ENCODE peak calls at places on chromosome 18, in seven cellular contexts. T is uterus, K is A673, A is type B pancreatic cell, Z is lower lobe of right lung, Y is AG10803, B is HFFc6. U is an unnamed sample.

GRCh38 chr18:63979409-63979908 is 9.6 kb downstream of the SERPINB8 start:
- DNase-seq in T (peak; percentile 35), K (peak; percentile 81), A (no peak), Z (no peak), Y (peak; percentile 76), B (peak; percentile 53), U (no peak)

GRCh38 chr18:12271376-12272235 is 17.4 kb downstream of the CIDEA start:
- DNase-seq in T (peak; percentile 79), K (peak; percentile 88), A (peak; percentile 83), Z (peak; percentile 74), Y (peak; percentile 77), B (peak; percentile 75), U (peak; percentile 50)

GRCh38 chr18:13471971-13472628 is 253.5 kb downstream of the LDLRAD4 start:
- DNase-seq in T (no peak), K (no peak), A (no peak), Z (no peak), Y (no peak), B (no peak), U (no peak)

GRCh38 chr18:34223164-34223892 is 1.4 kb downstream of the NOL4 start:
- DNase-seq in T (no peak), K (peak; percentile 32), A (no peak), Z (no peak), Y (no peak), B (no peak), U (no peak)

GRCh38 chr18:44732604-44733003 is 51.9 kb downstream of the SETBP1 start:
- DNase-seq in T (no peak), K (no peak), A (no peak), Z (no peak), Y (no peak), B (no peak), U (no peak)

GRCh38 chr18:66046025-66046602 is 295.3 kb downstream of the CDH7 start:
- DNase-seq in T (no peak), K (no peak), A (no peak), Z (no peak), Y (no peak), B (no peak), U (no peak)

GRCh38 chr18:70377317-70377799 is 88.5 kb downstream of the SOCS6 start:
- DNase-seq in T (no peak), K (no peak), A (no peak), Z (no peak), Y (no peak), B (no peak), U (no peak)

GRCh38 chr18:10526211-10526949 is 553 bp downstream of the NAPG start:
- DNase-seq in T (peak; percentile 68), K (peak; percentile 61), A (no peak), Z (peak; percentile 79), Y (peak; percentile 51), B (no peak), U (peak; percentile 62)

GRCh38 chr18:61432590-61432989 is 99.4 kb downstream of the CDH20 start:
- DNase-seq in T (no peak), K (no peak), A (no peak), Z (no peak), Y (no peak), B (no peak), U (no peak)

DNA sequence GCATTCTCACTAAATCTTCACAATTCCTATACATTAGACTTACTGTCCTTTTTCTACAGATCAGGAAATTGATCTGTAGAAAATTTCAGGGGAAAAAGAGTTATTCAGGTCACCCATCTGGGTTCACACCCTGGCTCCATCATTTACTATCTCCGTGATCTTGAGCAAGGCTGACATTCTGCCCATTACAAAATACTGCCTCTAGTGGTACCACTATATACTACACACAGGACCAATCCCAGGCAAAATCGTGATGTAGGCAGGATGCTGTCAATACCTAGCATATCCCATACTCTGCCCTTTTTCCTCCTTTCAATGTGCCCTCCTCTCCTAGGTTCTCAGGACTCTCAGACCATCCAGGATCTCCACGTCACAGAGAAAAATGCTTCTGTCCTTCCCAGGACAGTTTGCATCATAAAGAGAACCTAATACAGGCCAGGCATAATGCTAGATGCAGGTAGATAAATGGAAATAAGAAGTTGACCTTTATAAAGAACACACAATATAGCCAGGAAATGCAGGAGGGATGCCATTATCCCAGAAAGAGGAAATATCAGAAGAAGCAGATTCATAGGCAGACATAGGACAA is 101.9 kb downstream of the CDH20 start:
- DNase-seq in T (no peak), K (peak; percentile 35), A (no peak), Z (no peak), Y (peak; percentile 8), B (peak; percentile 13), U (no peak)
- TF ChIP-seq CTCF in T (no peak), K (peak; percentile 65), A (peak; percentile 78), Z (peak; percentile 28), Y (peak; percentile 61), B (peak; percentile 81), U (no peak)

DNA sequence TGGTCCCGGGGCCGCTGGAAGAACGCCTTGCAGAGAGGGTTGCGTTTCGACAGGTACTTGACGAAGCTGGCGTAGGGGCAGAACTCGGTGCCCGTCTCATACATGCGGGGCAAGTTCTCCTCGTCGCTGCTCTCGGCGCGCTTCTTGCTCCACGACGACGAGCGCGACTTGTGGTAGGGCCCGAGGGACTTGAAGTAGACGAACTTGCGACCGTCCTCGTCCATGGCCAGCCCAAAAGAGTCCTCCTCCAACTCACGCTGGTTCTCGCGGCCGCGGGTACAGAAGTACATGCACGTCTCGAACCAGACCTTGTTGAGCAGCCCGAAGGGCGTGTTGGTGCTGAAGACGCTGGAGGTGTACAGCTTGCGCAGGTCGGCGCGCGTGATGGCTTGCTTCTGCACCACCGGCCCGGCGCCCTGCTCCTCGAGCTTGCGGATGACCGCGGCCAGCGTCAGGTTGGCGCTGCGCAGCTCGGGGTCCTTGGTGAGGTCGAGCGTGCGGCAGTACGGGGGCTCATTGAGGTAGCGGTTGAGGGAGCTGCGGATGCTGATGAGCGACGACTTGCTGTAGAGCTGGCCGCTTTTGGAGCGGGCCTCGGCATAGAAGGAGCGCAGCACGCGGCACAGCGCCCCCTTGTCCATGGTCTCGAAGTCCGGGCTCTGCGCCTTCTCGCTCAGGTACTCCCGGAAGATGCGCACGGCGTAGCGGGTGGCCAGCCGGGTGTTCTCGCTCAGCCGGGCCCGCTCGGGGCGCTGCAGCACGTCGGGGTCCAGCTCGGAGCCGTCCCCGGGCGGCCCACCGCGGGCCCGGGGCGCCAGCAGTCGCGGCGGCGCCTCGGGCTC is 830 bp downstream of the KCTD1 start:
- DNase-seq in T (peak; percentile 67), K (peak; percentile 78), A (peak; percentile 84), Z (peak; percentile 79), Y (peak; percentile 76), B (peak; percentile 46), U (peak; percentile 42)
- TF ChIP-seq CTCF in T (peak; percentile 5), K (peak; percentile 55), A (peak; percentile 70), Z (peak; percentile 35), Y (peak; percentile 49), B (peak; percentile 75), U (no peak)

GRCh38 chr18:9103488-9103887 is 989 bp downstream of the NDUFV2 start:
- DNase-seq in T (no peak), K (no peak), A (no peak), Z (no peak), Y (peak; percentile 47), B (peak; percentile 42), U (no peak)
- TF ChIP-seq CTCF in T (peak; percentile 34), K (peak; percentile 19), A (no peak), Z (no peak), Y (peak; percentile 45), B (no peak), U (no peak)

GRCh38 chr18:73340135-73340934 is 472.5 kb upstream of the NETO1 start:
- DNase-seq in T (no peak), K (no peak), A (no peak), Z (no peak), Y (peak; percentile 25), B (peak; percentile 46), U (no peak)
- TF ChIP-seq CTCF in T (no peak), K (no peak), A (no peak), Z (no peak), Y (no peak), B (no peak), U (no peak)

DNA sequence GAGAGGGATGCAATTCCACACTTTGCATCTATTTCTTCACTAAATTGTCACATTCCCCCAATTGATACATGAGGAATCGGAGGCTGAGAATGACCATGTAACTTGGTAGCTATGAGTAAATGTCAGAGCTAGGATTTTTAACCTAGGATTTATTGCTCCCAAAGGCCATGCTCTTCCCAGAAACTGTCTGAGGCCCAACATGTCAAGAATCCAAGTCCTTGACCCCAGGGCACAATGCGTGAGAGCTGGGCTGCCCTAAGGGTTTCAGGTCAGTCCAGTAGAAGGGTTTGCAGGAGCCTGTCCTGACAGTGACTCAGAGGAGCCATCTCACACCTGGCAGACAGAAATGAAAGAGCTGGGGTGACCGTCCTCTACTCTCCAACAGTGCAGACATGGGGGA is 30.3 kb downstream of the LRRC30 start:
- DNase-seq in T (no peak), K (no peak), A (no peak), Z (no peak), Y (no peak), B (no peak), U (no peak)
- TF ChIP-seq CTCF in T (no peak), K (no peak), A (no peak), Z (no peak), Y (no peak), B (no peak), U (no peak)

GRCh38 chr18:8151176-8151575 is 458.1 kb upstream of the RAB12 start:
- DNase-seq in T (no peak), K (no peak), A (no peak), Z (no peak), Y (no peak), B (no peak), U (no peak)
- TF ChIP-seq CTCF in T (no peak), K (no peak), A (no peak), Z (no peak), Y (no peak), B (no peak), U (no peak)

GRCh38 chr18:77423468-77423867 is 173.8 kb downstream of the GALR1 start:
- DNase-seq in T (no peak), K (no peak), A (no peak), Z (no peak), Y (no peak), B (no peak), U (no peak)

GRCh38 chr18:77422974-77423373 is 173.3 kb downstream of the GALR1 start:
- DNase-seq in T (no peak), K (no peak), A (no peak), Z (no peak), Y (no peak), B (no peak), U (no peak)
- TF ChIP-seq CTCF in T (no peak), K (no peak), A (peak; percentile 71), Z (no peak), Y (no peak), B (no peak), U (no peak)

DNA sequence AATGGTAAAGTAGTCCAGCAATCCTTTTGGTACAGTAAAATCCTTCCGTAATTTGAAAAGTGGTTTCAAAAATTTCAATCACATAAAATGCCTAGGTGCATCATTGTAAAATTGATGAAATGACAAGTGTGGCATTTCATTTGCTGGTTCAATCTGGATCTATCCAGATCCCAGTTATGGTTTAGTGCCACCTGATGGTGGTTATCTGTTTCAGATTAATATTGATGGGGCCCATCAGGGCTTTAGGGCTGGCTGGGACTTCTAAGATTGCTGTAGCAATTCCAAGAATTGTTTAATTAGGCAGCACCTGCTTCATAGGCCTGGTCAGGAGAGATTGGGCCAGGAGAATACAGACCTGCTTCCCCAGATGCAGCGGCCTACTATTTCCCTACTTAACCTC is 55.5 kb upstream of the PIK3C3 start:
- DNase-seq in T (no peak), K (peak; percentile 4), A (no peak), Z (no peak), Y (no peak), B (no peak), U (no peak)
- TF ChIP-seq CTCF in T (no peak), K (peak; percentile 38), A (no peak), Z (no peak), Y (no peak), B (peak; percentile 54), U (no peak)

GRCh38 chr18:80034068-80034851 is at the start of gene RBFA:
- DNase-seq in T (peak; percentile 100), K (peak; percentile 98), A (peak; percentile 100), Z (peak; percentile 100), Y (peak; percentile 98), B (peak; percentile 98), U (peak; percentile 99)
- TF ChIP-seq CTCF in T (peak; percentile 31), K (peak; percentile 36), A (peak; percentile 55), Z (peak; percentile 42), Y (peak; percentile 3), B (peak; percentile 81), U (no peak)